ENCODE peak calls at places on chromosomes 11 and 22, in five cellular contexts. One of them, this sample, is unnamed.

GRCh38 chr11:132549571-132549970 is 982.7 kb downstream of the OPCML start:
- DNase-seq in epithelial cell of esophagus: no peak
- DNase-seq in hepatocyte: no peak
- DNase-seq in astrocyte of the spinal cord: no peak
- DNase-seq in HFF-Myc: no peak
- DNase-seq in this sample: no peak

GRCh38 chr11:125128450-125128849 is 17.0 kb upstream of the TMEM218 start:
- DNase-seq in HFF-Myc: no peak
- DNase-seq in astrocyte of the spinal cord: peak
- DNase-seq in epithelial cell of esophagus: peak
- DNase-seq in hepatocyte: no peak
- DNase-seq in this sample: no peak

GRCh38 chr22:48302657-48303359 is 1524.9 kb downstream of the BRD1 start:
- DNase-seq in astrocyte of the spinal cord: no peak
- DNase-seq in hepatocyte: no peak
- DNase-seq in epithelial cell of esophagus: no peak
- DNase-seq in HFF-Myc: no peak
- DNase-seq in this sample: no peak

GRCh38 chr11:2140411-2141400 is 1.5 kb upstream of the IGF2 start:
- DNase-seq in hepatocyte: peak
- DNase-seq in epithelial cell of esophagus: no peak
- DNase-seq in HFF-Myc: no peak
- DNase-seq in astrocyte of the spinal cord: no peak
- DNase-seq in this sample: no peak

GRCh38 chr11:46475926-46476545 is 84.5 kb upstream of the CHRM4 start:
- DNase-seq in hepatocyte: no peak
- DNase-seq in epithelial cell of esophagus: no peak
- DNase-seq in astrocyte of the spinal cord: no peak
- DNase-seq in HFF-Myc: no peak
- DNase-seq in this sample: no peak

GRCh38 chr22:34847072-34847471 is 218.9 kb upstream of the ISX start:
- DNase-seq in HFF-Myc: no peak
- DNase-seq in hepatocyte: no peak
- DNase-seq in epithelial cell of esophagus: no peak
- DNase-seq in astrocyte of the spinal cord: peak
- DNase-seq in this sample: no peak

GRCh38 chr11:95088946-95089619 is 563 bp upstream of the ENDOD1 start:
- DNase-seq in HFF-Myc: no peak
- DNase-seq in astrocyte of the spinal cord: no peak
- DNase-seq in epithelial cell of esophagus: no peak
- DNase-seq in hepatocyte: no peak
- DNase-seq in this sample: no peak

GRCh38 chr22:38802671-38803121 is 8.8 kb upstream of the DNAL4 start:
- DNase-seq in hepatocyte: peak
- DNase-seq in astrocyte of the spinal cord: peak
- DNase-seq in epithelial cell of esophagus: peak
- DNase-seq in HFF-Myc: peak
- DNase-seq in this sample: no peak

GRCh38 chr11:57324154-57324885 is 432 bp downstream of the TNKS1BP1 start:
- DNase-seq in hepatocyte: peak
- DNase-seq in epithelial cell of esophagus: peak
- DNase-seq in astrocyte of the spinal cord: peak
- DNase-seq in HFF-Myc: no peak
- DNase-seq in this sample: peak

GRCh38 chr11:2903672-2904011 is 18.1 kb upstream of the CDKN1C start:
- DNase-seq in HFF-Myc: no peak
- DNase-seq in epithelial cell of esophagus: no peak
- DNase-seq in astrocyte of the spinal cord: no peak
- DNase-seq in hepatocyte: peak
- DNase-seq in this sample: no peak

GRCh38 chr11:48063424-48063978 is 83.1 kb downstream of the PTPRJ start:
- DNase-seq in epithelial cell of esophagus: no peak
- DNase-seq in astrocyte of the spinal cord: peak
- DNase-seq in HFF-Myc: peak
- DNase-seq in hepatocyte: peak
- DNase-seq in this sample: no peak

GRCh38 chr11:114758627-114759026 is 80.3 kb downstream of the NXPE2 start:
- DNase-seq in hepatocyte: no peak
- DNase-seq in epithelial cell of esophagus: no peak
- DNase-seq in HFF-Myc: no peak
- DNase-seq in astrocyte of the spinal cord: no peak
- DNase-seq in this sample: no peak

GRCh38 chr11:110294509-110294908 is 1.9 kb downstream of the RDX start:
- DNase-seq in hepatocyte: no peak
- DNase-seq in HFF-Myc: no peak
- DNase-seq in astrocyte of the spinal cord: no peak
- DNase-seq in epithelial cell of esophagus: no peak
- DNase-seq in this sample: no peak

GRCh38 chr11:32374261-32374711 is 61.1 kb downstream of the WT1 start:
- DNase-seq in HFF-Myc: peak
- DNase-seq in hepatocyte: peak
- DNase-seq in epithelial cell of esophagus: peak
- DNase-seq in astrocyte of the spinal cord: no peak
- DNase-seq in this sample: no peak

GRCh38 chr11:96358321-96358720 is 15.3 kb upstream of the MAML2 start:
- DNase-seq in HFF-Myc: no peak
- DNase-seq in astrocyte of the spinal cord: no peak
- DNase-seq in epithelial cell of esophagus: no peak
- DNase-seq in hepatocyte: no peak
- DNase-seq in this sample: no peak

GRCh38 chr22:21775061-21775460 is 39.5 kb upstream of the YPEL1 start:
- DNase-seq in hepatocyte: no peak
- DNase-seq in HFF-Myc: peak
- DNase-seq in epithelial cell of esophagus: no peak
- DNase-seq in astrocyte of the spinal cord: peak
- DNase-seq in this sample: no peak

GRCh38 chr22:46843691-46844297 is 81.3 kb downstream of the TBC1D22A start:
- DNase-seq in epithelial cell of esophagus: peak
- DNase-seq in hepatocyte: no peak
- DNase-seq in HFF-Myc: no peak
- DNase-seq in astrocyte of the spinal cord: peak
- DNase-seq in this sample: no peak

GRCh38 chr11:117271208-117271607 is 19.9 kb upstream of the BACE1-AS start:
- DNase-seq in astrocyte of the spinal cord: no peak
- DNase-seq in HFF-Myc: no peak
- DNase-seq in hepatocyte: no peak
- DNase-seq in epithelial cell of esophagus: no peak
- DNase-seq in this sample: no peak

GRCh38 chr11:12285106-12285505 is 92.3 kb upstream of the PARVA start:
- DNase-seq in hepatocyte: no peak
- DNase-seq in astrocyte of the spinal cord: peak
- DNase-seq in epithelial cell of esophagus: peak
- DNase-seq in HFF-Myc: peak
- DNase-seq in this sample: no peak

GRCh38 chr11:66510271-66510989 is at the start of gene BBS1:
- DNase-seq in hepatocyte: peak
- DNase-seq in epithelial cell of esophagus: peak
- DNase-seq in HFF-Myc: peak
- DNase-seq in astrocyte of the spinal cord: peak
- DNase-seq in this sample: peak

GRCh38 chr11:69841859-69842698 is 22.9 kb upstream of the FGF3 start:
- DNase-seq in HFF-Myc: no peak
- DNase-seq in astrocyte of the spinal cord: no peak
- DNase-seq in epithelial cell of esophagus: no peak
- DNase-seq in hepatocyte: no peak
- DNase-seq in this sample: no peak

GRCh38 chr11:59899532-59899931 is 20.9 kb downstream of the OOSP3 start:
- DNase-seq in hepatocyte: no peak
- DNase-seq in epithelial cell of esophagus: no peak
- DNase-seq in astrocyte of the spinal cord: no peak
- DNase-seq in HFF-Myc: no peak
- DNase-seq in this sample: no peak

GRCh38 chr11:81570669-81571068 is 1163.0 kb downstream of the FAM181B start:
- DNase-seq in astrocyte of the spinal cord: no peak
- DNase-seq in hepatocyte: no peak
- DNase-seq in epithelial cell of esophagus: no peak
- DNase-seq in HFF-Myc: no peak
- DNase-seq in this sample: no peak

GRCh38 chr11:57424802-57425564 is 1.9 kb downstream of the SLC43A3 start:
- DNase-seq in astrocyte of the spinal cord: peak
- DNase-seq in hepatocyte: peak
- DNase-seq in epithelial cell of esophagus: peak
- DNase-seq in HFF-Myc: peak
- DNase-seq in this sample: no peak

GRCh38 chr11:109960831-109961230 is 132.4 kb upstream of the ZC3H12C start:
- DNase-seq in epithelial cell of esophagus: peak
- DNase-seq in hepatocyte: peak
- DNase-seq in HFF-Myc: no peak
- DNase-seq in astrocyte of the spinal cord: peak
- DNase-seq in this sample: no peak

GRCh38 chr11:73314121-73314948 is 6.3 kb downstream of the ARHGEF17 start:
- DNase-seq in astrocyte of the spinal cord: peak
- DNase-seq in hepatocyte: peak
- DNase-seq in HFF-Myc: no peak
- DNase-seq in epithelial cell of esophagus: peak
- DNase-seq in this sample: no peak

GRCh38 chr22:23126165-23127054 is 15.4 kb downstream of the RSPH14 start:
- DNase-seq in epithelial cell of esophagus: no peak
- DNase-seq in astrocyte of the spinal cord: no peak
- DNase-seq in hepatocyte: no peak
- DNase-seq in HFF-Myc: no peak
- DNase-seq in this sample: no peak

GRCh38 chr22:37731804-37732471 is 35.1 kb downstream of the TRIOBP start:
- DNase-seq in epithelial cell of esophagus: no peak
- DNase-seq in hepatocyte: peak
- DNase-seq in astrocyte of the spinal cord: no peak
- DNase-seq in HFF-Myc: no peak
- DNase-seq in this sample: no peak
- TF ChIP-seq CTCF in epithelial cell of esophagus: peak
- TF ChIP-seq CTCF in hepatocyte: peak
- TF ChIP-seq CTCF in astrocyte of the spinal cord: no peak
- TF ChIP-seq CTCF in HFF-Myc: no peak
- TF ChIP-seq CTCF in this sample: peak

GRCh38 chr11:134818531-134818930 is 406.5 kb upstream of the B3GAT1 start:
- DNase-seq in astrocyte of the spinal cord: no peak
- DNase-seq in epithelial cell of esophagus: peak
- DNase-seq in HFF-Myc: no peak
- DNase-seq in hepatocyte: peak
- DNase-seq in this sample: no peak

GRCh38 chr11:134815404-134815803 is 403.4 kb upstream of the B3GAT1 start:
- DNase-seq in epithelial cell of esophagus: no peak
- DNase-seq in astrocyte of the spinal cord: no peak
- DNase-seq in hepatocyte: no peak
- DNase-seq in HFF-Myc: no peak
- DNase-seq in this sample: no peak

GRCh38 chr11:134821422-134821821 is 409.4 kb upstream of the B3GAT1 start:
- DNase-seq in epithelial cell of esophagus: no peak
- DNase-seq in astrocyte of the spinal cord: no peak
- DNase-seq in HFF-Myc: no peak
- DNase-seq in hepatocyte: no peak
- DNase-seq in this sample: no peak

GRCh38 chr11:134822930-134823329 is 410.9 kb upstream of the B3GAT1 start:
- DNase-seq in hepatocyte: no peak
- DNase-seq in epithelial cell of esophagus: no peak
- DNase-seq in HFF-Myc: no peak
- DNase-seq in astrocyte of the spinal cord: no peak
- DNase-seq in this sample: no peak

GRCh38 chr11:134819026-134819425 is 407.0 kb upstream of the B3GAT1 start:
- DNase-seq in epithelial cell of esophagus: no peak
- DNase-seq in astrocyte of the spinal cord: no peak
- DNase-seq in HFF-Myc: no peak
- DNase-seq in hepatocyte: no peak
- DNase-seq in this sample: no peak
- TF ChIP-seq CTCF in epithelial cell of esophagus: no peak
- TF ChIP-seq CTCF in astrocyte of the spinal cord: no peak
- TF ChIP-seq CTCF in HFF-Myc: no peak
- TF ChIP-seq CTCF in hepatocyte: peak
- TF ChIP-seq CTCF in this sample: peak

DNA sequence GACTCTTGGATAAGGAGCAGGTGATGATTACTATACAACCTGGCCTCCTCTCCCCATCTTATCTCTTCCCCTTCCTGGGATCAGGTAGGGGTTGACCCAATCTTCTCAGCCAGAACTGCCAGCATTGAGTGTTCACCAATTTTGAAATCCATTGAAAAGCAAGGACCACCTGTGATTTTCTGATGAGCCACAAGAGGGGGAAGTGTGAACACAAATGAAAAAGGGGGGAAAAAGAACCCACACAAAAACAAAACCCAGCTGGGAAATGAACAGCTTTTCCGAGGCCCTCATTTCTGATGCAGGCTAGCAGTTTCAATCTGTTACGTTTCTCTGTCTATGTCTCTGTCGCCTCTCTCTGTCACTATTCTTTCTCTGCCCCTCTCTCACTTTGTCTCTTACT is 161.9 kb downstream of the INSC start:
- DNase-seq in epithelial cell of esophagus: no peak
- DNase-seq in astrocyte of the spinal cord: peak
- DNase-seq in HFF-Myc: no peak
- DNase-seq in hepatocyte: peak
- DNase-seq in this sample: no peak
- TF ChIP-seq CTCF in epithelial cell of esophagus: no peak
- TF ChIP-seq CTCF in astrocyte of the spinal cord: peak
- TF ChIP-seq CTCF in HFF-Myc: no peak
- TF ChIP-seq CTCF in hepatocyte: peak
- TF ChIP-seq CTCF in this sample: peak

GRCh38 chr22:49765951-49766350 is 61.7 kb downstream of the BRD1 start:
- DNase-seq in epithelial cell of esophagus: no peak
- DNase-seq in HFF-Myc: no peak
- DNase-seq in hepatocyte: no peak
- DNase-seq in astrocyte of the spinal cord: no peak
- DNase-seq in this sample: peak

GRCh38 chr22:49768077-49768476 is 59.6 kb downstream of the BRD1 start:
- DNase-seq in HFF-Myc: no peak
- DNase-seq in astrocyte of the spinal cord: no peak
- DNase-seq in epithelial cell of esophagus: no peak
- DNase-seq in hepatocyte: no peak
- DNase-seq in this sample: no peak

GRCh38 chr22:49768511-49768910 is 59.2 kb downstream of the BRD1 start:
- DNase-seq in HFF-Myc: no peak
- DNase-seq in astrocyte of the spinal cord: no peak
- DNase-seq in epithelial cell of esophagus: no peak
- DNase-seq in hepatocyte: no peak
- DNase-seq in this sample: no peak

GRCh38 chr22:49768961-49769690 is 58.5 kb downstream of the BRD1 start:
- DNase-seq in astrocyte of the spinal cord: no peak
- DNase-seq in HFF-Myc: no peak
- DNase-seq in hepatocyte: no peak
- DNase-seq in epithelial cell of esophagus: no peak
- DNase-seq in this sample: no peak

DNA sequence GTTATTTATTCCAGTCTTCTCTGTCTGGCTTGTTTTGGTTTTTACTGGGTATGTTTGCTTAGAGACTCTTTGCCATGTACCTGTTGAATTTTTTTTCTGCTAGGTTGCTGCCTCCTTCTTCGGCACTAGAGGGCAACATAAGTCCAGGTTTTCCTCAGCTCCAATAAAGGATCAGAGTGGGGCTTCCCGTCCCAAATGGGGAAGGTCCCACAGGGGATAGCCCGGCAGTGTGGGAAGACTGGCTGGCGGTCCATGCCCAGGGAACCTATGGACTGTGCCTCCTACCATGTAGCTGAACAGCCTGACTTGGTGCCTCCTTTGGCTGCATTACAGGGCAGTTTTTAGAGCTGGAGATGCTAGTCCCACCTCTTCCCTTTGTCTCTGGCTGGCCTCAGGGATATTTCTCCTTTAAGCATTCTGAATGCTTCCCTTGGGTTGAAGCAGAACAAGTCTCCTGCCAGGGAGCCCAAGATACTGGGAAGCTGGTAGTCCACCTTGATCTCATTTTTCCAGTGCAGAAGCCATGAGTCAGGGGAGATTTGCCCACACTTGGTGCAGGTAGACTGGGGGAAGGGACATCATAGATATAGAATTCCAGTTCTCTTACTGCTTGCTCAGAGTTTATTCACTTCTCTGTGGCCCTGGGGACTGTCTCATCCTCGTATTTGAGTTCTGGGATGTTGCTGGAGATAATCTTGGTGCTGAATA is 60.2 kb downstream of the BRD1 start:
- DNase-seq in HFF-Myc: peak
- DNase-seq in epithelial cell of esophagus: peak
- DNase-seq in astrocyte of the spinal cord: peak
- DNase-seq in hepatocyte: peak
- DNase-seq in this sample: no peak
- TF ChIP-seq CTCF in HFF-Myc: peak
- TF ChIP-seq CTCF in epithelial cell of esophagus: peak
- TF ChIP-seq CTCF in astrocyte of the spinal cord: peak
- TF ChIP-seq CTCF in hepatocyte: peak
- TF ChIP-seq CTCF in this sample: peak

This sample was measured in type B pancreatic cell.